ENCODE peak calls at places on chromosomes 11 and 22, in nine cellular contexts. J, Q, N, M, F, L, I, W and S are unnamed samples.

GRCh38 chr11:12556155-12556554 is 118.1 kb upstream of the TEAD1 start:
- DNase-seq in J (peak; percentile 77), Q (no peak), N (no peak), M (no peak), F (no peak), L (no peak), I (peak; percentile 82), W (no peak), S (peak; percentile 55)

GRCh38 chr11:114061053-114062049 is 1.8 kb downstream of the ZBTB16 start:
- DNase-seq in J (peak; percentile 68), Q (no peak), N (peak; percentile 60), M (no peak), F (no peak), L (no peak), I (peak; percentile 57), W (no peak), S (no peak)

GRCh38 chr22:41217553-41218157 is 12.5 kb downstream of the L3MBTL2 start:
- DNase-seq in J (peak; percentile 96), Q (peak; percentile 41), N (no peak), M (no peak), F (no peak), L (peak; percentile 18), I (peak; percentile 89), W (no peak), S (peak; percentile 57)

GRCh38 chr11:46238078-46238966 is 39.1 kb upstream of the CREB3L1 start:
- DNase-seq in J (peak; percentile 68), Q (peak; percentile 38), N (peak; percentile 90), M (peak; percentile 56), F (no peak), L (peak; percentile 61), I (peak; percentile 87), W (no peak), S (peak; percentile 34)

GRCh38 chr11:11125618-11126017 is 227.4 kb downstream of the CSNK2A3 start:
- DNase-seq in J (no peak), Q (no peak), N (no peak), M (no peak), F (no peak), L (no peak), I (no peak), W (no peak), S (no peak)

GRCh38 chr22:25000686-25001085 is 48.2 kb downstream of the KIAA1671 start:
- DNase-seq in J (no peak), Q (no peak), N (no peak), M (no peak), F (no peak), L (no peak), I (no peak), W (no peak), S (no peak)

GRCh38 chr11:118437046-118437735 is 899 bp downstream of the KMT2A start:
- DNase-seq in J (peak; percentile 23), Q (peak; percentile 41), N (peak; percentile 74), M (peak; percentile 45), F (no peak), L (peak; percentile 55), I (peak; percentile 76), W (peak; percentile 54), S (peak; percentile 23)

GRCh38 chr22:38766076-38766777 is 10.4 kb upstream of the SUN2 start:
- DNase-seq in J (peak; percentile 42), Q (peak; percentile 35), N (peak; percentile 90), M (peak; percentile 37), F (no peak), L (peak; percentile 93), I (peak; percentile 84), W (peak; percentile 82), S (no peak)

GRCh38 chr11:47327025-47327424 is 25.5 kb downstream of the MYBPC3 start:
- DNase-seq in J (no peak), Q (no peak), N (no peak), M (no peak), F (no peak), L (no peak), I (no peak), W (no peak), S (no peak)

GRCh38 chr11:101128571-101129202 is 926 bp downstream of the PGR start:
- DNase-seq in J (no peak), Q (no peak), N (no peak), M (no peak), F (no peak), L (no peak), I (no peak), W (no peak), S (no peak)

GRCh38 chr11:43358308-43358669 is 431 bp upstream of the TTC17 start:
- DNase-seq in J (peak; percentile 14), Q (no peak), N (no peak), M (no peak), F (no peak), L (no peak), I (peak; percentile 49), W (no peak), S (no peak)
- H3K27ac ChIP-seq in J (peak overlapping the region; percentile 94), Q (peak overlapping the region; percentile 88), N (peak overlapping the region; percentile 79), M (peak overlapping the region; percentile 85), F (peak overlapping the region; percentile 81), L (peak overlapping the region; percentile 81), I (peak overlapping the region; percentile 81), W (peak overlapping the region; percentile 22), S (peak overlapping the region; percentile 91)

GRCh38 chr11:93525601-93526000 is 17.6 kb downstream of the SMCO4 start:
- DNase-seq in J (peak; percentile 44), Q (no peak), N (peak; percentile 68), M (no peak), F (no peak), L (no peak), I (peak; percentile 81), W (no peak), S (peak; percentile 39)
- H3K27ac ChIP-seq in J (no peak overlapping the region), Q (no peak overlapping the region), N (no peak overlapping the region), M (no peak overlapping the region), F (no peak overlapping the region), L (no peak overlapping the region), I (no peak overlapping the region), W (no peak overlapping the region), S (no peak overlapping the region)

DNA sequence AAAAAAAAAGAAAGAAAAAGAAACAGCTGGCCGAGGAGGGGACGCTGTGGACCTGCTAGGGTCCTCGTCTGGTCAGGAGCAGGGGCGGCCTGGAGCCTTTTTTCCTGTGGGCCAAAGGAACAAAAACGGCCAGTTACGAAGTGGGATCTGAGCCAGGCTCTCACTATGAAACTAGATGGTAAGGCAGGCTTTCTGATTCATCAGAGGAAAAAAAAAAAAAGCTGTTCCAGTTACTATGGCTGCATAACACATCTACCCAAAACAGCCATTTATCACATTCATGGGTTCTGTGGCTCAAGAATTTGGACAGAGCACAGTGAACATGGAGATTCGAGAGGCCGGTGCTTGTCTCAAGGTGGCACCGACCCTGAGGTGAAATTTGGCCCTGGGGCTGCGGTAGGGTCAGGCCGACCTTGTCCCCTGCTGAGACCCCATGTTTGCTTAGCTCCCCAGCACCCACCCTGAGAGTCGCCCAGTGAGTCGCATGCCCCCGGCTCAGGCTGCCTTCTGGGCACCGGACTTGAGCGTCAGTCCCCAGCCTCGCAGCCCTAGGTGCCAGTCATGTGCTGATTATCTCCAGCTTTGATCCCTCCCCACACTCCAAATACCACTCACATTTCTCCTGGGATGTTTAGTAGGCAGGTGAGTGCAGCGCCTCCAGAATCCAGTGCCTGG is 34.2 kb downstream of the MRGPRD start:
- DNase-seq in J (peak; percentile 92), Q (no peak), N (peak; percentile 44), M (no peak), F (no peak), L (peak; percentile 34), I (peak; percentile 93), W (peak; percentile 12), S (peak; percentile 86)
- H3K27ac ChIP-seq in J (peak overlapping the region; percentile 17), Q (no peak overlapping the region), N (no peak overlapping the region), M (no peak overlapping the region), F (peak overlapping the region; percentile 77), L (no peak overlapping the region), I (peak overlapping the region; percentile 9), W (no peak overlapping the region), S (peak overlapping the region; percentile 40)

GRCh38 chr11:41222236-41222635 is 237.2 kb downstream of the LRRC4C start:
- DNase-seq in J (no peak), Q (no peak), N (no peak), M (no peak), F (no peak), L (no peak), I (no peak), W (no peak), S (no peak)
- H3K27ac ChIP-seq in J (no peak overlapping the region), Q (no peak overlapping the region), N (no peak overlapping the region), M (no peak overlapping the region), F (no peak overlapping the region), L (no peak overlapping the region), I (no peak overlapping the region), W (no peak overlapping the region), S (no peak overlapping the region)

GRCh38 chr11:74546752-74547151 is 45.6 kb upstream of the POLD3 start:
- DNase-seq in J (no peak), Q (no peak), N (no peak), M (no peak), F (no peak), L (no peak), I (no peak), W (peak; percentile 98), S (no peak)
- H3K27ac ChIP-seq in J (no peak overlapping the region), Q (no peak overlapping the region), N (no peak overlapping the region), M (no peak overlapping the region), F (no peak overlapping the region), L (no peak overlapping the region), I (no peak overlapping the region), W (no peak overlapping the region), S (no peak overlapping the region)

DNA sequence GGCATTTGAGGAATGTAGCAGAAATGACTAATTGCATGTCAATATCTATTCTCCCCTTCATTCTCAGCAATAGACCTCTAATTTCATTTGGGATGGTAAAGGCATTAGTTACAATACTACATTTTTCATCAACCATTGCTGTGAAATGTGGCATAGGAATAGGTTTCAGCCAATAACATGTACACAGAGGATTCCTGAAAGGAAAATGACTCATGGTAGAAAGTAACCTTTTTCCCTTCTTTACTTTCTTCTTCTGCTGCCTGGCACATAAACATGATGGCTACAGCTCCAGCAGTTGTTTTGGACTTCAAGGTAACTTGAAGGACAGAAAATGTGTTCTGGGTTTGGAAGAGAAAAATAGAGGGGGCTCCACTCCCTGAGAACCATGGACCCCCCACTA is 231.8 kb upstream of the CTSC start:
- DNase-seq in J (no peak), Q (no peak), N (no peak), M (no peak), F (no peak), L (no peak), I (peak; percentile 12), W (peak; percentile 19), S (no peak)
- H3K27ac ChIP-seq in J (no peak overlapping the region), Q (no peak overlapping the region), N (no peak overlapping the region), M (no peak overlapping the region), F (no peak overlapping the region), L (no peak overlapping the region), I (no peak overlapping the region), W (no peak overlapping the region), S (no peak overlapping the region)